ENCODE peak calls at places on chromosomes 13 and 19, in ten cellular contexts. M is heart left ventricle, J is breast epithelium, U is GM12892, I is stomach, O is adrenal gland, Y is IMR-90, C is gastrocnemius medialis, T is H1, G is right lobe of liver. X is an unnamed sample.

GRCh38 chr19:3106509-3107141 is 12.5 kb downstream of the GNA11 start:
- DNase-seq in Y (no peak), I (no peak), M (no peak), O (no peak), C (no peak), G (no peak), U (no peak), T (no peak), J (no peak), X (no peak)

GRCh38 chr13:97562962-97563361 is 129.0 kb downstream of the RAP2A start:
- DNase-seq in O (no peak), M (no peak), G (no peak), Y (no peak), T (no peak), I (no peak), U (no peak), C (no peak), J (no peak), X (no peak)

GRCh38 chr19:6521718-6522646 is 8.8 kb upstream of the TNFSF9 start:
- DNase-seq in C (no peak), I (peak), O (no peak), T (no peak), G (no peak), J (no peak), Y (no peak), M (no peak), U (peak), X (no peak)

GRCh38 chr13:39536906-39537305 is 66.1 kb downstream of the LHFPL6 start:
- DNase-seq in G (no peak), Y (no peak), M (no peak), J (no peak), O (no peak), C (no peak), U (no peak), I (no peak), T (no peak), X (no peak)

GRCh38 chr13:105414639-105415038 is 1120.8 kb downstream of the EFNB2 start:
- DNase-seq in O (no peak), G (no peak), I (no peak), M (no peak), Y (no peak), J (no peak), U (no peak), C (no peak), T (no peak), X (no peak)

GRCh38 chr19:33377586-33378475 is 4.3 kb downstream of the CEBPG start:
- DNase-seq in T (no peak), G (no peak), U (no peak), C (no peak), O (no peak), I (no peak), J (no peak), M (no peak), Y (no peak), X (no peak)

GRCh38 chr19:46211201-46211881 is 18.2 kb upstream of the IGFL1 start:
- DNase-seq in M (no peak), T (peak), I (peak), J (peak), G (no peak), Y (no peak), C (no peak), U (no peak), O (no peak), X (no peak)

GRCh38 chr13:33224686-33225085 is 60.9 kb downstream of the STARD13 start:
- DNase-seq in J (no peak), I (no peak), C (no peak), Y (peak), O (no peak), M (no peak), U (no peak), G (no peak), T (no peak), X (no peak)

GRCh38 chr13:75635101-75635620 is 969 bp upstream of the LMO7 start:
- DNase-seq in Y (no peak), G (peak), C (no peak), U (no peak), M (peak), O (no peak), J (no peak), I (no peak), T (no peak), X (no peak)

GRCh38 chr13:98308525-98308911 is 131.4 kb upstream of the RNF113B start:
- DNase-seq in I (no peak), G (no peak), T (no peak), O (no peak), Y (no peak), U (no peak), C (no peak), M (no peak), J (no peak), X (no peak)

GRCh38 chr19:15919243-15919642 is 15.1 kb downstream of the CYP4F11 start:
- DNase-seq in C (no peak), T (no peak), O (no peak), I (no peak), Y (no peak), U (no peak), J (no peak), G (no peak), M (no peak), X (no peak)

GRCh38 chr19:15923702-15924101 is 10.6 kb downstream of the CYP4F11 start:
- DNase-seq in I (no peak), O (no peak), J (no peak), U (no peak), G (no peak), C (no peak), T (no peak), M (no peak), Y (no peak), X (no peak)

GRCh38 chr19:15926484-15926883 is 7.8 kb downstream of the CYP4F11 start:
- DNase-seq in M (no peak), O (no peak), J (no peak), I (no peak), T (no peak), Y (no peak), U (no peak), G (peak), C (no peak), X (no peak)

DNA sequence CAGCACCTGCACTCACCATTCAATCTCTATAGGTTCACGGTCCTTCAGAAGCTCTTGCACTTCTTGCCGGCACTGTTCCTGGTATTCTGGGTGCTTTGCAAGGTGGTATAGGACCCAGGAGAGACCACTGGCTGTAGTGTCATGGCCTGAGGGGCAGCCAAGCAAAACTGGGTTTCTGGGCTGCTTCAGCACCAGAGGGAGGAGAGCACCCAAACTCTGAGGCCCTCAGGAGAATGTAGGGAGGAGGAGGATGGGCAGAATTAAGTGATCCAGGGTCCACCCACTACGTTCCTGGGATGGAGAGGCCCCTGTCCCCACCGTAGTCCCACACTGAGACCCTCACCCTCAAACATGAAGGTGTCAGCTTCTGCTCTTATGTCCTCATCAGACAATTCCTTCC is 12.3 kb downstream of the CYP4F11 start:
- DNase-seq in Y (no peak), C (no peak), I (no peak), G (no peak), T (no peak), U (no peak), O (no peak), M (no peak), J (no peak), X (no peak)
- TF ChIP-seq POLR2A in Y (no peak), C (no peak), I (no peak), G (no peak), T (no peak), U (no peak), O (no peak), M (no peak), J (no peak), X (no peak)

DNA sequence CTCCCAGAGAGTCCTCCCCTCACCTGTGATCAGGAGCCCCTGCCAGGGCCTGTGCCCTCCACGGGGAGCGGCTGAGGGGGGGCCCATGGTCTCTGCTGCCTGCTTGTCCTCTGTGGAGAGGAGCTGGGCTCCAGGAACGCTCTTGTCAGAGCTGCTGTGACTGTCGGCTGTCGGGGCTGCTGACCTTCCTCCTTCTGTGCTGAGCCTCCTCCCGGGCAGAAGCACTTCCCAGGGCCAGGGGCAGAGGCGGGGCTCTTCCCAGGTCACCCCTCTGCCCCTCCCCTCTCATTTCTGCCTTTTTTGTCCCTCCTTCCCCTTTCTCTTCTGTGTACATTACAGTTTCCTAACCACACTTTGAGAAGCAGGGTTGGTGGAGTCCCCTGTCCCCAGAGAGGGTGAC is at the start of gene CEACAM4:
- DNase-seq in I (peak), M (peak), G (peak), U (no peak), J (no peak), T (no peak), Y (no peak), O (peak), C (no peak), X (no peak)
- TF ChIP-seq POLR2A in I (no peak), M (peak), G (peak), U (no peak), J (no peak), T (no peak), Y (no peak), O (no peak), C (no peak), X (no peak)

GRCh38 chr19:40055832-40056504 is at the start of gene ZNF780B:
- DNase-seq in O (peak), I (peak), M (peak), T (peak), G (peak), J (peak), C (peak), U (peak), Y (peak), X (peak)
- TF ChIP-seq POLR2A in O (no peak), I (no peak), M (no peak), T (no peak), G (no peak), J (no peak), C (peak), U (peak), Y (no peak), X (peak)

DNA sequence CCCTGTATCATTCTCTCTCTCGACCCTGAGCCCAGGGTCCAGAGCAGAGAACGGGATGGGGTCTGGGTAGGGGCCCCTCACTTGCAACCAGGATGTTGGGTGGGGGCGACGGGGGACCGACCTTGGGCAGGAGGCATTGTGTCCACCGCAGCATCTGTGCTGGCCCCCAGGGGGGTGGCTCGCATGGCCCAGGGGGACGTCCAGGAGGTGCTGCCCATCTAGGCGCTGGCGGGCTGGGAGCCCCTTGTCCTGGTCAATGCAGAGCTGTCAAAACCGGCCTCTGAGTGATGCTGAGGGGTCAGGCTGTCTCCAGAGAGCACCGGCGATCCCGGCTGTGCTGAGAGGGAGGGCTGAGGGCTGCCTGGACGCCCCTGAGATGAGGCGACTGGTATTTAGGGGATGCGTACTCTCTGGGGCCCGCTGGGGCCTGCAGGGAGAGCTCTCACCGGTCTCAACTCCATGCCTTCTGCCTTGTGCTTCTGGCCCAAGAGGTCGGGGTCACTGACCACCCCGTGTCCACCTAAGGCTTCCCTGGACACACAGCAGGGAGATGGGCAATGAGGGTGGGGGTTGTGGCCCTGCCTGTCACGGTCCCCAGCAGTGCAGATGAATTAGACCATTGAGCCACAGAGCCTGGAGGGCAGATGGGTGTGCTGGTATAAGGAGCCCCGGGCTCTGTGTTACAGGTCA is 8.5 kb downstream of the RPS9 start:
- DNase-seq in M (no peak), I (no peak), C (no peak), Y (no peak), T (peak), J (no peak), O (no peak), G (peak), U (no peak), X (peak)
- TF ChIP-seq POLR2A in M (no peak), I (no peak), C (no peak), Y (no peak), T (no peak), J (no peak), O (no peak), G (no peak), U (no peak), X (peak)

GRCh38 chr13:112558696-112559418 is 29.1 kb downstream of the TUBGCP3 start:
- DNase-seq in U (no peak), I (no peak), M (no peak), O (no peak), J (no peak), C (no peak), T (no peak), G (no peak), Y (no peak), X (no peak)
- TF ChIP-seq POLR2A in U (no peak), I (no peak), M (no peak), O (no peak), J (no peak), C (no peak), T (no peak), G (no peak), Y (no peak), X (no peak)

GRCh38 chr13:41019027-41019487 is at the start of gene ELF1:
- DNase-seq in M (no peak), I (peak), U (peak), T (no peak), C (peak), J (no peak), O (no peak), Y (peak), G (no peak), X (peak)
- TF ChIP-seq POLR2A in M (no peak), I (no peak), U (peak), T (no peak), C (no peak), J (peak), O (no peak), Y (no peak), G (peak), X (no peak)

GRCh38 chr19:11148001-11148400 is 7.6 kb downstream of the SPC24 start:
- DNase-seq in I (no peak), Y (no peak), M (no peak), U (no peak), G (no peak), C (no peak), J (no peak), T (no peak), O (no peak), X (no peak)

GRCh38 chr19:11142528-11143171 is 12.9 kb downstream of the SPC24 start:
- DNase-seq in Y (peak), U (no peak), M (peak), T (no peak), G (peak), C (peak), O (peak), J (peak), I (peak), X (peak)

GRCh38 chr19:11140896-11141295 is 14.7 kb downstream of the SPC24 start:
- DNase-seq in G (no peak), M (no peak), U (no peak), O (no peak), T (no peak), I (no peak), Y (no peak), J (no peak), C (no peak), X (no peak)

GRCh38 chr19:11141937-11142527 is 13.6 kb downstream of the SPC24 start:
- DNase-seq in Y (no peak), O (no peak), C (no peak), T (peak), U (no peak), M (no peak), G (no peak), J (no peak), I (no peak), X (no peak)

GRCh38 chr19:11145147-11145924 is 10.2 kb downstream of the SPC24 start:
- DNase-seq in U (no peak), J (no peak), I (no peak), T (no peak), O (no peak), C (no peak), Y (no peak), M (no peak), G (no peak), X (no peak)
- TF ChIP-seq POLR2A in U (no peak), J (no peak), I (no peak), T (no peak), O (no peak), C (no peak), Y (no peak), M (no peak), G (no peak), X (no peak)

DNA sequence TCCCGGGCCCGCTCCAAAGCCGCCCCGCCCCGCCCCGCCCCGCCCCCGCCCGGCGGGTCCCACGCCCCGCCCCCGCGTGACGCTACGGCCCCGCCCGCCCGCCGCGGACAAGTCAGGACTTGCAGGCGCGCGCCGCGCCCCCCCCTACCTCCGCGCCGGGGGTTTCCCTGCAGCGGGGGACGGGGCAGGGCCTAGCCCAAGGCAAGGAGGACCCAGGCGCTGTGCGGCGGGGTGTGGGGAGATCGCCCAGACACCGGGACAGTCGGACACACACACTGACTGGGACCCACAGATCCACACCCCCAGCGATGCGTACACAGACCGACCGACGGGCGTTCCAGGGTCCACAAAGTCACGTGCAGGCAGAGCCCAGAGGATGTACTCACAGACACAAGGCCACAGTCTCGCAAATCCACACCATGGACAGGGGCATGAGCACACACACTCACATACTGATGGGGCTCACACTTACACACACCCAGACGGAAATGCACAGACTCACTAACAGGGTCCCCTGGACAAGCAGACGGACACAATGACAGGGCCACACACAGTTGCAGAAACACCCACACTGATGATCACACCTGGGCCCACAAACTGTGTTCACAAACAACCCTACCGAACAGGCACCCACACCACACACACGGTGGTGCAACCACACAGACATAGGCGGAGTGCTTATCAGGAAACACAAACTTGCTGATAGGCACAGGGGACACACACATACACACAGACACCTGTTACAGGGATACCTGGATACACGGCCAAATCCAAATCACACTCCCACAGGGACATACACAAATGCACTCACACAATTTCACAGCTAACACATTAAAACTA is 436 bp upstream of the BBC3 start:
- DNase-seq in M (peak), O (peak), I (peak), Y (peak), C (peak), J (peak), T (peak), G (peak), U (peak), X (no peak)
- TF ChIP-seq POLR2A in M (no peak), O (peak), I (no peak), Y (peak), C (no peak), J (peak), T (no peak), G (peak), U (peak), X (no peak)

GRCh38 chr13:37009692-37010091 is 9.1 kb downstream of the EXOSC8 start:
- DNase-seq in C (no peak), I (no peak), O (no peak), Y (no peak), M (no peak), J (no peak), G (no peak), U (no peak), T (no peak), X (no peak)

GRCh38 chr13:37014609-37015008 is 14.0 kb downstream of the EXOSC8 start:
- DNase-seq in I (no peak), U (no peak), T (no peak), C (no peak), G (no peak), M (no peak), J (no peak), O (no peak), Y (peak), X (no peak)

GRCh38 chr13:37011788-37012187 is 11.2 kb downstream of the EXOSC8 start:
- DNase-seq in T (no peak), I (no peak), J (no peak), O (no peak), G (no peak), C (no peak), Y (no peak), M (no peak), U (no peak), X (no peak)

GRCh38 chr13:37010424-37010823 is 9.8 kb downstream of the EXOSC8 start:
- DNase-seq in O (no peak), U (no peak), I (no peak), M (no peak), Y (no peak), C (no peak), J (no peak), T (no peak), G (no peak), X (no peak)

GRCh38 chr13:37011002-37011401 is 10.4 kb downstream of the EXOSC8 start:
- DNase-seq in O (no peak), M (no peak), U (no peak), I (no peak), C (no peak), G (no peak), T (no peak), Y (peak), J (no peak), X (no peak)
- TF ChIP-seq POLR2A in O (no peak), M (no peak), U (no peak), I (no peak), C (no peak), G (no peak), T (no peak), Y (no peak), J (no peak), X (no peak)

X was measured in H54.